ENCODE peak calls at places on chromosomes 3 and 15, in four cellular contexts. O is hepatocyte, Y is neural progenitor cell, J is GM23338. E is an unnamed sample.

GRCh38 chr3:158749526-158749925 is 17.3 kb upstream of the RARRES1 start:
- DNase-seq in O (no peak), Y (no peak), J (no peak), E (no peak)

GRCh38 chr15:42355291-42355690 is 4.0 kb upstream of the CAPN3 start:
- DNase-seq in O (no peak), Y (no peak), J (no peak), E (no peak)

GRCh38 chr3:4501422-4501821 is 8.3 kb downstream of the ITPR1 start:
- DNase-seq in O (peak), Y (no peak), J (no peak), E (no peak)

GRCh38 chr15:92643849-92644815 is 11.4 kb downstream of the FAM174B start:
- DNase-seq in O (no peak), Y (peak), J (no peak), E (no peak)

GRCh38 chr3:6601374-6601773 is 259.5 kb upstream of the GRM7 start:
- DNase-seq in O (no peak), Y (no peak), J (no peak), E (no peak)

GRCh38 chr3:11514191-11514770 is 129.4 kb downstream of the VGLL4 start:
- DNase-seq in O (peak), Y (no peak), J (no peak), E (no peak)

GRCh38 chr15:64855206-64856000 is 13.7 kb downstream of the PLEKHO2 start:
- DNase-seq in O (no peak), Y (peak), J (no peak), E (no peak)

GRCh38 chr3:32387512-32387911 is 4.1 kb upstream of the CMTM7 start:
- DNase-seq in O (no peak), Y (no peak), J (no peak), E (peak)

GRCh38 chr3:143536817-143537535 is 311.3 kb downstream of the SLC9A9 start:
- DNase-seq in O (no peak), Y (no peak), J (no peak), E (no peak)

GRCh38 chr3:178672263-178672662 is 136.0 kb downstream of the KCNMB2 start:
- DNase-seq in O (no peak), Y (no peak), J (no peak), E (no peak)

GRCh38 chr3:28077566-28077965 is 163.9 kb upstream of the CMC1 start:
- DNase-seq in O (no peak), Y (peak), J (peak), E (no peak)

GRCh38 chr3:51311055-51311454 is 74.0 kb upstream of the MANF start:
- DNase-seq in O (peak), Y (peak), J (peak), E (peak)

GRCh38 chr15:66276546-66276945 is 16.8 kb upstream of the DIS3L start:
- DNase-seq in O (no peak), Y (no peak), J (no peak), E (no peak)

GRCh38 chr3:170614214-170614966 is 28.5 kb upstream of the SLC7A14 start:
- DNase-seq in O (peak), Y (no peak), J (no peak), E (no peak)

GRCh38 chr3:190676477-190676876 is 162.6 kb downstream of the IL1RAP start:
- DNase-seq in O (no peak), Y (no peak), J (no peak), E (no peak)

GRCh38 chr3:35908366-35909232 is 269.3 kb downstream of the ARPP21 start:
- DNase-seq in O (peak), Y (peak), J (peak), E (peak)

GRCh38 chr3:14127106-14127505 is 2.3 kb downstream of the TMEM43 start:
- DNase-seq in O (peak), Y (no peak), J (no peak), E (no peak)

GRCh38 chr3:47022540-47023161 is 43.2 kb downstream of the NBEAL2 start:
- DNase-seq in O (peak), Y (no peak), J (no peak), E (no peak)

GRCh38 chr3:36876181-36876936 is 68.5 kb downstream of the TRANK1 start:
- DNase-seq in O (no peak), Y (no peak), J (no peak), E (peak)

GRCh38 chr15:72135719-72136118 is 17.5 kb downstream of the SENP8 start:
- DNase-seq in O (no peak), Y (no peak), J (no peak), E (no peak)

GRCh38 chr15:73573572-73573971 is 59.6 kb downstream of the NPTN start:
- DNase-seq in O (peak), Y (no peak), J (no peak), E (no peak)

GRCh38 chr15:73751481-73751880 is 1.7 kb downstream of the INSYN1 start:
- DNase-seq in O (no peak), Y (no peak), J (peak), E (no peak)

GRCh38 chr3:179613807-179614206 is 9.2 kb downstream of the NDUFB5 start:
- DNase-seq in O (peak), Y (no peak), J (no peak), E (no peak)

GRCh38 chr3:45092132-45093031 is 53.8 kb downstream of the CDCP1 start:
- DNase-seq in O (peak), Y (no peak), J (no peak), E (no peak)

GRCh38 chr15:96553931-96554330 is 223.4 kb downstream of the NR2F2 start:
- DNase-seq in O (no peak), Y (no peak), J (no peak), E (no peak)

GRCh38 chr15:48462688-48463087 is 131.5 kb downstream of the DUT start:
- DNase-seq in O (no peak), Y (no peak), J (no peak), E (no peak)

GRCh38 chr3:13689373-13690265 is 140.7 kb downstream of the FBLN2 start:
- DNase-seq in O (no peak), Y (no peak), J (no peak), E (no peak)

GRCh38 chr3:125057186-125057850 is 1.5 kb upstream of the HEG1 start:
- DNase-seq in O (no peak), Y (no peak), J (no peak), E (no peak)

GRCh38 chr3:99875925-99876781 is 58.5 kb downstream of the CMSS1 start:
- DNase-seq in O (peak), Y (peak), J (peak), E (no peak)
- TF ChIP-seq EZH2phosphoT487 in O (no peak), Y (no peak), J (no peak), E (no peak)

GRCh38 chr3:53168175-53168923 is 7.3 kb downstream of the PRKCD start:
- DNase-seq in O (no peak), Y (peak), J (no peak), E (no peak)
- TF ChIP-seq EZH2phosphoT487 in O (no peak), Y (no peak), J (no peak), E (no peak)

DNA sequence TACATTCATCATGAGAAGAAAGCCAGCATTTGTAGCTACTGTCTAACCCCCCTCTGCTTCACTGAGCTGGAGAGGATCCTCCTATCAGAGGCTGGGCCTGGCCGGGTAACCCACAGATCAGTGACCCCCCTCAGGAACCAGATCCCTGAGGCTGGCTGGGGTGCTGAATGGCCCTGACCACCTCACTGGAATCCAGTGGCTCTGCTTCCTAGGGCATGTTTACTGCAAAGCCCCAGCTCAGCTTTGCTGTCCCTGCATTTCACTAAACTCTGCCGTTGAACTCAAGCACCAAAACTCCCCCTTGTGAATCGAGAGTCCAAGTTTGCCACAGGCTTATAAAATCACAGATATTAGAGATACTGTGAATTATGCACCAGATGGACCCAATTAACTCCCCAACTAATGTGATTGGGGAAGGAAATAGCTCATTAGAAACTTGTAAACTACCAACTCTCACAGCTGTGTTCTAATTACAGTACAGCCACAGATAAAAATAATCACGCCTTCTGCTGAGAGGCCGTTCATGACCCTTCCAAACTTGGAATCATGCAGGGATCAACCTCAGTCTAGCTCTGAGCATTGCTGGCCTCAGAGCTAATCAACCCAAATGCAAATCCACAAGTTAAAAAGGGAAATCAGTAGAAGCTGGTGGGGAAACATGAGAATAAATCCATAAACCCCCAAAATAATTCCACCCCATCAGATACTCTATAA is 47.0 kb downstream of the OCA2 start:
- DNase-seq in O (no peak), Y (no peak), J (no peak), E (no peak)
- TF ChIP-seq EZH2phosphoT487 in O (no peak), Y (no peak), J (no peak), E (no peak)

DNA sequence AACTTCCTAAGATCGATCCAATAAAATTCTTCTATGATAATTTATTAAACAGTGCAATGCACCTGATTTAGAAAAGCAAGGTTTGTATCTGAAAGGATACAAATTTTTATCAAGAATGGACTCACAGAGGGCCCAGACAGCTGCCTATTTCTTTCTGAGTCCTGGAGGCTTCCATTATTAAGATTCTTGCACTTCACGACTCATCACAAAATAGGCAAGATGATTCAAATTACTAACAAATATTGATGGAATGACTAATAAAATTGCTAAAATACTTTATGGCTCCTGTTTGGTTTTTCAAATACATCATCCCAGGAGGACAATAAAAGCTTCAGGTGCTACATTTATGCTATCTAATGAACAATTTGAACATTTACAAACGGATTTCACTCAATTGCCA is 483.0 kb upstream of the AGTR1 start:
- DNase-seq in O (no peak), Y (no peak), J (no peak), E (no peak)
- TF ChIP-seq EZH2phosphoT487 in O (no peak), Y (no peak), J (no peak), E (no peak)

DNA sequence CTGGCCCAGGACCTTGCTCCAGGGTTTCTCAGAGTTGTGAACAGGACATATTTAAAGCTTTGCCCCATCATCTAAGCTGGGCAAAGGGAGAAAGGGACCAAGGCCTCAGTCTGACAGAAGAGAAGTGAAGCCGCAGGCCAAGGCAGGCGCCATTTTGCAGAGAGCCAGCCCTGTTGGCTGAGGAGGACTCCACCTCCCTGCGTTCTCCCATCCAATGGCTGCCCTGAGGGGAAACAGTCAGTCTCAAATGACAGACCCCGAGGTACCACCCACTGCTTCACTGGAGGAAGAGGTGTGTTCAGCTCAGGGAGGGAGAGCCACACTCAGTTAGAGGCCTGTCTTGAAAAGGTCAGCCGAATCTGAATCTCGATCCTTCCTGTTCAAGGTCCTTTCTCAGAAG is 86.1 kb downstream of the ADAMTS17 start:
- DNase-seq in O (no peak), Y (no peak), J (no peak), E (no peak)
- TF ChIP-seq EZH2phosphoT487 in O (no peak), Y (no peak), J (no peak), E (no peak)

DNA sequence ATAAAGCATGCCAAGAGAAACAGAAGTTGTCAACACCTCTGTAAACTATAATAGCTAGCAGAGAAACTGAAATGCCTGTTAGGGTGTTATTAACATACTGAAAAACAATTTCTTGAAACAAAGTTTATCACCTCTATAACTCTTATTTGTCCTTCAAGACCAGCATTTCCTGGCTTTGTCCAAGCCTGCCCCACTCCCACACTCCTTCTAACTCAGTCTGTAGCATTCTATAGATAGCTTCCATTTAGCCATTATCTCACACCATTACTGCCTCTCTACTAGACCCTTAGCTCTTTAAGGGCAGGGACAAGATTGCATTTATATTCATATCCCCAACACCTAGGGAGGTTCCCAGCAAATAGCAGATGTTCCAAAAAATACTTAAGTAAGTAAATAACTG is 36.5 kb downstream of the GK5 start:
- DNase-seq in O (no peak), Y (no peak), J (no peak), E (no peak)
- TF ChIP-seq EZH2phosphoT487 in O (no peak), Y (no peak), J (no peak), E (no peak)

GRCh38 chr15:100112061-100112420 is 229.7 kb downstream of the ADAMTS17 start:
- DNase-seq in O (no peak), Y (no peak), J (no peak), E (no peak)

GRCh38 chr15:100109486-100110035 is 232.2 kb downstream of the ADAMTS17 start:
- DNase-seq in O (no peak), Y (no peak), J (no peak), E (no peak)

GRCh38 chr15:100113351-100114075 is 228.3 kb downstream of the ADAMTS17 start:
- DNase-seq in O (no peak), Y (no peak), J (no peak), E (no peak)

GRCh38 chr15:100112636-100113305 is 229.0 kb downstream of the ADAMTS17 start:
- DNase-seq in O (no peak), Y (no peak), J (no peak), E (no peak)

DNA sequence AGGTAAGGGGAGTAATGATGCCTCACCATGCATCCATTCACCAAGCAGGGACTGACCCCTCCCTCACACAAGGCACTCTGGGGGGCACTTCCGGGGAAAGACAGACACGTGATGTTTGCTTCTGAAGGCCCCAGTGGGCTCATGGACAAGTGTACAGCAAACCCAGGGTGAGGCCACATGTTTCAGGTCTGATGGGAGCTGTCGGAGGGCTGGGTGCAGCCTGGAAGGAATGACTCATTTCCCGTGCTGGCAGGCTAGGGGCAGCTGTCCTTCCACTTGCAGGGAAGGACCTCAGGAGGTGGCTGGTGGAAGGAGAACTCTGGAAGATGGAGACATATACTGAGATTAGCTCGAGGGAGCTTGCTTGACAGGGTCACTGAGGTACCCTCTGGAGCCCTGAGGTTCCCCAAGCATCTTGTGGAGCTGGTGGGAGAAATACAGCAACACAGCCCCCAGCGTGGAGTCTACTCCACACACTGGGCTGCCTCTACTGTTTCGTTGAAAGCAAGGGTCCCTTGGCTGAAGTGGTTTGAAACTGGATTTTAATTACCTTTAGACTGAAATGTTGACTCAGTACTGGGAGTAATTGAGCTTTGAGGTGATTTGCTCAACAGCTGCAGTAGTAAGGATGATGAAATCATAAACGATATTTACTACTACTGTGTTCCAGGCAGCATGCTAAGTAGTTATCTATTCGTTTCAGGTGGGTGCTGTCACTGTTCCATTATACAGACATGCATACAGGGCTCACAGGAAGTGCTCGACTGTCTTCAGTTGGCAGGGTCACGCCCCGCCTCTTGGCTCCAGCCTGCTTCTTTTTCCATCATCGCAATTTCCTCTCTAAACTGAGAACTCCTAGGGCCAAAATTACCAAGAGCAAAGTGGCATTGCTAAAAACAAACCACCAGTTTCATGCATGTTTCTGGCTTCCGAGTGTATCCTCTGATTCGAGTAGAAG is 230.4 kb downstream of the ADAMTS17 start:
- DNase-seq in O (peak), Y (no peak), J (no peak), E (peak)
- TF ChIP-seq EZH2phosphoT487 in O (no peak), Y (no peak), J (no peak), E (no peak)

GRCh38 chr3:181317521-181317920 is 328.0 kb upstream of the DNAJC19 start:
- DNase-seq in O (no peak), Y (peak), J (no peak), E (peak)
- TF ChIP-seq EZH2phosphoT487 in O (no peak), Y (no peak), J (no peak), E (no peak)